ENCODE peak calls at places on chromosomes 6 and 20, in six cellular contexts. H is tibial artery, Q is HepG2, U is MM.1S, C is psoas muscle, B is fibroblast of lung. S is an unnamed sample.

GRCh38 chr6:1424306-1424927 is 35.0 kb downstream of the FOXF2 start:
- DNase-seq in H (no peak), Q (peak; percentile 54), U (peak; percentile 56), C (peak; percentile 28), B (peak; percentile 83), S (no peak)

GRCh38 chr20:33667245-33668086 is 723 bp downstream of the ACTL10 start:
- DNase-seq in H (peak; percentile 84), Q (no peak), U (peak; percentile 82), C (peak; percentile 80), B (peak; percentile 66), S (peak; percentile 88)

GRCh38 chr6:148501178-148501590 is 158.5 kb downstream of the SASH1 start:
- DNase-seq in H (peak; percentile 87), Q (no peak), U (no peak), C (peak; percentile 49), B (peak; percentile 92), S (no peak)

GRCh38 chr6:169370666-169371343 is 117.2 kb upstream of the THBS2 start:
- DNase-seq in H (no peak), Q (no peak), U (no peak), C (no peak), B (no peak), S (no peak)

GRCh38 chr20:43379239-43379917 is 78.3 kb upstream of the SRSF6 start:
- DNase-seq in H (no peak), Q (peak; percentile 27), U (no peak), C (no peak), B (peak; percentile 37), S (no peak)

GRCh38 chr6:50836231-50836630 is 17.6 kb downstream of the TFAP2B start:
- DNase-seq in H (no peak), Q (no peak), U (no peak), C (no peak), B (no peak), S (no peak)

GRCh38 chr6:41469951-41470340 is 76.2 kb upstream of the FOXP4 start:
- DNase-seq in H (no peak), Q (no peak), U (no peak), C (no peak), B (no peak), S (peak; percentile 59)

GRCh38 chr6:141463237-141463977 is 669.3 kb upstream of the GJE1 start:
- DNase-seq in H (no peak), Q (no peak), U (peak; percentile 63), C (no peak), B (peak; percentile 58), S (no peak)

GRCh38 chr6:138371452-138371711 is 6.3 kb upstream of the SMIM28 start:
- DNase-seq in H (no peak), Q (no peak), U (no peak), C (no peak), B (no peak), S (no peak)

GRCh38 chr6:144725731-144726522 is 440.8 kb downstream of the UTRN start:
- DNase-seq in H (no peak), Q (no peak), U (no peak), C (no peak), B (no peak), S (no peak)

GRCh38 chr6:125201961-125202729 is 48.6 kb downstream of the TPD52L1 start:
- DNase-seq in H (peak; percentile 79), Q (no peak), U (no peak), C (peak; percentile 28), B (peak; percentile 97), S (no peak)

GRCh38 chr6:11828185-11828897 is 49.7 kb upstream of the ADTRP start:
- DNase-seq in H (no peak), Q (no peak), U (peak; percentile 39), C (no peak), B (peak; percentile 20), S (no peak)

GRCh38 chr20:56628873-56629463 is at the start of gene TFAP2C:
- DNase-seq in H (peak; percentile 72), Q (no peak), U (peak; percentile 91), C (peak; percentile 65), B (no peak), S (peak; percentile 89)

GRCh38 chr20:37071481-37071911 is 24.3 kb downstream of the RBL1 start:
- DNase-seq in H (no peak), Q (no peak), U (peak; percentile 53), C (no peak), B (peak; percentile 22), S (no peak)

GRCh38 chr6:123316733-123317323 is 319.9 kb downstream of the TRDN start:
- DNase-seq in H (no peak), Q (peak; percentile 9), U (peak; percentile 14), C (no peak), B (peak; percentile 37), S (no peak)

GRCh38 chr20:51481311-51481997 is 61.1 kb downstream of the NFATC2 start:
- DNase-seq in H (peak; percentile 49), Q (no peak), U (no peak), C (no peak), B (no peak), S (no peak)

GRCh38 chr20:19964289-19965263 is 52.6 kb upstream of the NAA20 start:
- DNase-seq in H (peak; percentile 85), Q (peak; percentile 99), U (no peak), C (peak; percentile 72), B (peak; percentile 91), S (no peak)

GRCh38 chr6:124854338-124854922 is 107.8 kb upstream of the RNF217 start:
- DNase-seq in H (no peak), Q (no peak), U (peak; percentile 22), C (no peak), B (peak; percentile 34), S (no peak)

GRCh38 chr6:138500867-138501446 is 1.7 kb upstream of the NHSL1 start:
- DNase-seq in H (no peak), Q (peak; percentile 55), U (no peak), C (no peak), B (no peak), S (no peak)

GRCh38 chr6:13237318-13237717 is 91.0 kb downstream of the TBC1D7 start:
- DNase-seq in H (no peak), Q (no peak), U (no peak), C (no peak), B (no peak), S (no peak)

GRCh38 chr6:168676552-168677317 is 235.8 kb downstream of the SMOC2 start:
- DNase-seq in H (no peak), Q (no peak), U (no peak), C (no peak), B (no peak), S (no peak)

GRCh38 chr6:144417686-144418085 is 132.6 kb downstream of the UTRN start:
- DNase-seq in H (no peak), Q (no peak), U (no peak), C (no peak), B (no peak), S (no peak)

GRCh38 chr6:133855994-133856393 is 32.9 kb upstream of the TCF21 start:
- DNase-seq in H (no peak), Q (no peak), U (no peak), C (no peak), B (no peak), S (no peak)

GRCh38 chr6:143232849-143233248 is 172.2 kb downstream of the AIG1 start:
- DNase-seq in H (no peak), Q (peak; percentile 65), U (no peak), C (peak; percentile 17), B (peak; percentile 22), S (no peak)

GRCh38 chr6:106256201-106256968 is 69.2 kb downstream of the ATG5 start:
- DNase-seq in H (no peak), Q (no peak), U (no peak), C (no peak), B (no peak), S (no peak)

GRCh38 chr20:10987651-10988383 is 314.0 kb upstream of the JAG1 start:
- DNase-seq in H (no peak), Q (no peak), U (no peak), C (no peak), B (peak; percentile 15), S (no peak)

GRCh38 chr20:10521068-10521834 is 86.1 kb downstream of the SLX4IP start:
- DNase-seq in H (no peak), Q (peak; percentile 56), U (no peak), C (no peak), B (peak; percentile 76), S (no peak)

GRCh38 chr20:9112541-9113515 is 43.9 kb downstream of the PLCB4 start:
- DNase-seq in H (no peak), Q (no peak), U (no peak), C (no peak), B (peak; percentile 71), S (no peak)

GRCh38 chr20:48820649-48820973 is 7.2 kb downstream of the PREX1 start:
- DNase-seq in H (no peak), Q (no peak), U (no peak), C (no peak), B (no peak), S (no peak)

GRCh38 chr6:144266091-144266649 is 19.0 kb upstream of the UTRN start:
- DNase-seq in H (peak; percentile 80), Q (no peak), U (no peak), C (peak; percentile 75), B (peak; percentile 88), S (no peak)

GRCh38 chr20:60634773-60635172 is 617.3 kb upstream of the CDH4 start:
- DNase-seq in H (no peak), Q (no peak), U (no peak), C (no peak), B (no peak), S (no peak)

GRCh38 chr6:151905854-151906253 is 98.4 kb downstream of the ESR1 start:
- DNase-seq in H (no peak), Q (no peak), U (no peak), C (no peak), B (no peak), S (no peak)

GRCh38 chr20:17667445-17667844 is 14.6 kb downstream of the RRBP1 start:
- DNase-seq in H (no peak), Q (no peak), U (no peak), C (no peak), B (no peak), S (no peak)
- H3K4me1 ChIP-seq in H (peaks cover 28% of the 10 kb centered on the region), Q (peaks cover 53% of the 10 kb centered on the region), U (peaks cover 49% of the 10 kb centered on the region), C (peaks cover 6% of the 10 kb centered on the region), B (peaks cover 26% of the 10 kb centered on the region), S (peaks cover 3% of the 10 kb centered on the region)

DNA sequence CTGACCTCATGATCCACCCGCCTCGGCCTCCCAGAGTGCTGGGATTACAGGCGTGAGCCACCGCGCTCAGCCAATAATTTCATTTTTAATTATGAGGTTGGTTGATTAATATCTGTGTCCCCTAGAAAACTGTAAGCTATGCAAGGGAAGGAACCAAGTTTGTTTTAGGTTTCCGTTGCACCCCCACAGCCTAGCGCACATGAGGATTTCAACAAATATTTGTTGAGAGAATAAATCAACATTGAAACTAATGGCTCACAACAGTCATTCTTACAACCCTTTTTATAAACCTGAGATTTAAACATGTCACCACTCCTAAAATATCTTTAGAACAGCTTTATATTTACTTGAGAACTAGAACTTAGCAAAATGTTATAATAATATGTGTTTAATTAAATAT is 114.0 kb upstream of the CARMIL1 start:
- DNase-seq in H (no peak), Q (no peak), U (no peak), C (no peak), B (no peak), S (no peak)
- H3K27ac ChIP-seq in H (no peak overlapping the region), Q (no peak overlapping the region), U (peak overlapping the region; percentile 93), C (no peak overlapping the region), B (no peak overlapping the region), S (no peak overlapping the region)

GRCh38 chr6:132300323-132300949 is 100.8 kb downstream of the MOXD1 start:
- DNase-seq in H (no peak), Q (peak; percentile 37), U (peak; percentile 64), C (no peak), B (peak; percentile 77), S (no peak)

GRCh38 chr6:132298344-132298949 is 102.8 kb downstream of the MOXD1 start:
- DNase-seq in H (no peak), Q (peak; percentile 58), U (peak; percentile 66), C (no peak), B (peak; percentile 70), S (no peak)
- TF ChIP-seq CTCF in H (peak; percentile 38), Q (peak; percentile 72), U (peak; percentile 65), C (peak; percentile 53), B (peak; percentile 66), S (peak; percentile 58)

GRCh38 chr20:63955281-63955845 is 853 bp downstream of the UCKL1 start:
- DNase-seq in H (no peak), Q (peak; percentile 33), U (no peak), C (peak; percentile 50), B (peak; percentile 33), S (peak; percentile 92)
- H3K4me1 ChIP-seq in H (peaks cover 69% of the 10 kb centered on the region), Q (peaks cover 73% of the 10 kb centered on the region), U (peaks cover 44% of the 10 kb centered on the region), C (peaks cover 58% of the 10 kb centered on the region), B (peaks cover 28% of the 10 kb centered on the region), S (peaks cover 43% of the 10 kb centered on the region)